ENCODE peak calls at places on chromosomes 13 and 19, in nine cellular contexts. K is glutamatergic neuron; T is amygdala; S is iPS DF 19.7; D is AG09309; F is naive thymus-derived CD4-positive, alpha-beta T cell; I is posterior cingulate gyrus; P is stimulated activated CD8-positive, alpha-beta memory T cell treated with anti-CD3 and anti-CD28 coated beads, Interleukin-12 subunit alpha, Interleukin-12 subunit beta, amount 100 ng/mL, for 4 hours; G is cardiac fibroblast. Z is an unnamed sample.

GRCh38 chr19:55391702-55392615 is 6.2 kb downstream of the RPL28 start:
- DNase-seq in G (no peak), P (no peak), S (no peak), T (no peak), K (no peak), I (no peak), F (no peak), D (no peak), Z (no peak)

GRCh38 chr13:107531816-107532215 is 683.5 kb downstream of the LIG4 start:
- DNase-seq in G (no peak), S (no peak), D (no peak), P (no peak), F (no peak), I (no peak), K (no peak), T (no peak), Z (no peak)

GRCh38 chr19:56900573-56901097 is 60.1 kb upstream of the PEG3 start:
- DNase-seq in I (no peak), T (no peak), S (no peak), D (no peak), G (no peak), K (no peak), P (no peak), F (no peak), Z (no peak)

GRCh38 chr19:2477732-2478191 is 1.8 kb downstream of the GADD45B start:
- DNase-seq in G (peak; percentile 59), D (no peak), T (no peak), P (no peak), I (no peak), K (no peak), S (no peak), F (no peak), Z (no peak)

GRCh38 chr19:36246006-36246391 is 31.1 kb downstream of the ZNF146 start:
- DNase-seq in K (no peak), F (no peak), G (peak; percentile 17), D (no peak), P (no peak), I (no peak), S (no peak), T (no peak), Z (no peak)

GRCh38 chr13:59658736-59659330 is 504.9 kb downstream of the DIAPH3 start:
- DNase-seq in P (no peak), F (no peak), D (no peak), I (no peak), S (no peak), G (no peak), T (no peak), K (no peak), Z (no peak)

GRCh38 chr19:13060233-13060963 is 42.3 kb downstream of the LYL1 start:
- DNase-seq in P (no peak), D (no peak), I (peak; percentile 65), S (no peak), K (no peak), T (no peak), G (no peak), F (no peak), Z (no peak)

GRCh38 chr19:2612619-2613249 is 89.8 kb downstream of the GNG7 start:
- DNase-seq in I (no peak), P (no peak), S (no peak), T (no peak), F (no peak), K (no peak), G (no peak), D (no peak), Z (no peak)

GRCh38 chr13:93038187-93038586 is 188.4 kb upstream of the GPC6 start:
- DNase-seq in D (no peak), K (no peak), G (no peak), F (no peak), I (no peak), S (no peak), P (no peak), T (no peak), Z (no peak)

GRCh38 chr19:1862424-1863307 is 713 bp downstream of the KLF16 start:
- DNase-seq in I (no peak), T (no peak), S (no peak), P (peak; percentile 50), D (no peak), K (peak; percentile 67), F (peak; percentile 66), G (no peak), Z (no peak)

GRCh38 chr19:46147791-46148288 is at the start of gene IGFL2:
- DNase-seq in D (no peak), F (no peak), T (no peak), K (no peak), I (no peak), P (no peak), S (no peak), G (peak; percentile 66), Z (no peak)

GRCh38 chr13:113187263-113187669 is 21.2 kb downstream of the PCID2 start:
- DNase-seq in P (no peak), G (peak; percentile 100), T (no peak), S (no peak), F (no peak), I (peak; percentile 45), K (peak; percentile 48), D (peak; percentile 98), Z (peak; percentile 98)

GRCh38 chr13:94173312-94173854 is 306.1 kb downstream of the DCT start:
- DNase-seq in F (no peak), G (peak; percentile 56), I (no peak), P (no peak), D (no peak), S (no peak), T (no peak), K (no peak), Z (no peak)

GRCh38 chr19:1469936-1470863 is 8.8 kb downstream of the C19orf25 start:
- DNase-seq in I (peak; percentile 38), S (no peak), P (peak; percentile 53), K (peak; percentile 79), F (peak; percentile 62), D (no peak), G (no peak), T (no peak), Z (no peak)

GRCh38 chr13:35499131-35500051 is 22.9 kb upstream of the MAB21L1 start:
- DNase-seq in K (no peak), F (no peak), G (no peak), S (no peak), I (no peak), D (no peak), T (no peak), P (no peak), Z (no peak)

GRCh38 chr19:15291089-15291488 is 41.2 kb downstream of the BRD4 start:
- DNase-seq in P (no peak), T (no peak), I (no peak), F (no peak), D (no peak), G (peak; percentile 75), S (no peak), K (no peak), Z (no peak)